ENCODE peak calls at places on chromosomes 13 and 19, in eight cellular contexts. T, K, E, S, O, U, Q and J are unnamed samples.

GRCh38 chr19:55117063-55117635 is 288 bp downstream of the PPP1R12C start:
- DNase-seq in T (no peak), K (no peak), E (no peak), S (no peak), O (peak), U (no peak), Q (no peak), J (peak)

GRCh38 chr13:73177017-73177416 is 118.2 kb downstream of the KLF5 start:
- DNase-seq in T (no peak), K (no peak), E (no peak), S (no peak), O (no peak), U (no peak), Q (no peak), J (no peak)

GRCh38 chr13:76937416-76937815 is 10.9 kb upstream of the ACOD1 start:
- DNase-seq in T (peak), K (no peak), E (no peak), S (no peak), O (no peak), U (peak), Q (peak), J (no peak)

GRCh38 chr13:82720961-82721360 is 1161.3 kb downstream of the SLITRK1 start:
- DNase-seq in T (no peak), K (no peak), E (no peak), S (no peak), O (no peak), U (no peak), Q (no peak), J (no peak)

GRCh38 chr13:70170689-70171088 is 62.4 kb upstream of the KLHL1 start:
- DNase-seq in T (no peak), K (no peak), E (no peak), S (no peak), O (no peak), U (peak), Q (no peak), J (no peak)

GRCh38 chr13:46860734-46861133 is 36.1 kb downstream of the HTR2A start:
- DNase-seq in T (no peak), K (no peak), E (no peak), S (no peak), O (no peak), U (no peak), Q (no peak), J (no peak)

GRCh38 chr19:55091126-55091910 is 15.6 kb downstream of the EPS8L1 start:
- DNase-seq in T (peak), K (no peak), E (no peak), S (no peak), O (no peak), U (no peak), Q (no peak), J (no peak)

GRCh38 chr13:42497798-42498197 is 76.2 kb upstream of the TNFSF11 start:
- DNase-seq in T (peak), K (no peak), E (no peak), S (no peak), O (no peak), U (peak), Q (peak), J (no peak)

GRCh38 chr19:34261335-34262109 is 7.2 kb downstream of the GARRE1 start:
- DNase-seq in T (peak), K (no peak), E (no peak), S (peak), O (no peak), U (no peak), Q (no peak), J (no peak)

GRCh38 chr13:111249637-111250360 is 70.6 kb upstream of the TEX29 start:
- DNase-seq in T (no peak), K (no peak), E (no peak), S (no peak), O (no peak), U (no peak), Q (no peak), J (no peak)
- TF ChIP-seq CTCF in T (no peak), K (no peak), E (no peak), S (no peak), O (no peak), U (no peak), Q (no peak), J (no peak)

DNA sequence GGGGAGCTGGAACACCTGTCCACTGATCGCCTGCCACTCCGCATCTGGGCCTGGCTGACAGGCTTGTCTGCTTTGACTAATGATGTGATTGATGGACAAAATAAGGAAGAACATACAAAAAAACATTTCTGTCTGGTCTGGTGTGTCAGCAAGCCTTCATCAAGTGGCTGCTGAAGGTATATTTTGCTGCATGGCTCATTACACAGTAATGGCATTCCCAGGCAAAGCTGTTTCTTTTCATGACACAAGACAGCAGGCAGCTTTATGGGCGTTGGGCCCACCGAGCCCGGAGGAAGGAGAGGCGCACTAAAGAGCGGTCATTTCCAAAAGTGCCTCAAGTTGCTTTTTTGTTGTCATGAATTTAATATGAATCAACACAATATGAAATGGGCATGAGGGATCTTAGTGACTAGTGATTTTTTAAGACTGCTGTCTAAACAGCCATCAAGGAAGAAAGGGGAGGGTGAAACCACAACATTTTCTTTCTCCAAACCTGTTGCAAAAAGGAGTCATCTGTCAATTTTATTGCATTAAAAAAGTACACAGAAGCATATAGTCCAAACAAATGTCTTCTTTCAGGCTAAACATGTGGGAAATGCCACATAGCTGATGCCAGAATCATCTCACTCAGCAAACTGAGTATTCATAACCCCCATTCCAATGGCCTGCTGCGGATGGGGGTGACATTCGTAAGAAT is 476.6 kb downstream of the ZNF536 start:
- DNase-seq in T (no peak), K (no peak), E (no peak), S (no peak), O (no peak), U (no peak), Q (no peak), J (no peak)
- TF ChIP-seq CTCF in T (no peak), K (no peak), E (no peak), S (no peak), O (no peak), U (no peak), Q (no peak), J (no peak)

GRCh38 chr13:64311948-64312347 is 2896.3 kb upstream of the PCDH20 start:
- DNase-seq in T (no peak), K (no peak), E (no peak), S (no peak), O (no peak), U (no peak), Q (no peak), J (no peak)
- TF ChIP-seq CTCF in T (no peak), K (no peak), E (no peak), S (no peak), O (no peak), U (no peak), Q (no peak), J (no peak)

DNA sequence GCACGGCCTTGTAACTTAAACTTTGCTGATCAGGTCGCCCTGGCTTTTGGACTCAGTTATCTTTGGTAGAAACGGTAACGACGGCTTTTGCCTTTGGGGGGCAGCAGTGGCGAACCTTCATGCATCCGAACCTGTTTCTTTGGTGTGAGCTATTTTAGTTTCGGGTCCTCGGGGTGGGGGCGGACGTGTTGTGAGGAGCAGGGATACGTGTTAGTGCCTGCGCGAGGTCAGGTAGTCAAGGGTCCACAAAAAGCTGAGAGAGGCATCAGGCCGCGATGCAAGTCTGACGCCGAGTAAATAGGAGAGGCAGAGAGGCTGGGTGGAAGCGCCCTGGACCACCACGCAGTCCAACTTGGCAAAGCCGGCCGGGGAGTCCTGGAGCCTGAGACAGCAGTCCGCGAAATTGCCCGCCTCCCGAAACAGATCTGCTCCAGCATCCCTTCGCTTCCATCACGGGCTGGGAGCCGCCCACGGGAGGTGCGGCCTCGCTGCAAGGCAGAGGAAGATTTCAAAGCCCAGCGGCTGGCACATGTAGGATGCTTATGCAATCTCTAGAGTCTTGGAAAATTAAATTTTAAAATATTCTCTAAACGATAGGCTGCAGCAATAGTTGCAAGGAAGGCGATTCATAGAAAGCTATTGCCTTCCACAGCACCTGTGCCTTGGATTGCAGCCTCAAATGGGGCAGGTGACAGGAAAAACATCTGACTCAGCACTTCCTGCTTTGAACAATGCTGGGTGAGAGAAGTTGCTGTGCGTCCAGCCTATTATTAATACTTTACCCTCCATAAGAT is 4.6 kb upstream of the TPP2 start:
- DNase-seq in T (peak), K (peak), E (peak), S (peak), O (peak), U (peak), Q (peak), J (peak)
- TF ChIP-seq CTCF in T (peak), K (peak), E (peak), S (peak), O (peak), U (peak), Q (peak), J (peak)

DNA sequence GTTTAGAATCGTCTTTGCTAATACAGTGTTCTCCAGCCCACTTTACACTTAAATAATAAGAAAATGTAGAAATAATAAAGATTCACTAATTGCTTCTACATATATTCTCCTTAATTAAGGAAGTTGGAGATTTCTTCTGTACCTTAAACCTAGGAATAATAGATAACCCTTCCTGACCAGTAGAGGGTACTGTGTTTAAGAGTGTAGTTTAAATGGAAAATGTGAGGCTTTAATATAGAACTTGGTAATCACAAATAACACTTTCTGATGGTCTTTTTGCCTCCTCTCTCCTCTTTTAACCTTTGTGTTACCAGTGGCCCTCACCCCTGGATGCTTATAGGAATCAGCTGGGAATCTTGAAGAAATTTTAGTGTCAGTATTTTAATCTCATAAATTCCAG is 20.7 kb downstream of the POMP start:
- DNase-seq in T (no peak), K (no peak), E (no peak), S (peak), O (no peak), U (peak), Q (peak), J (no peak)
- TF ChIP-seq CTCF in T (peak), K (no peak), E (peak), S (peak), O (peak), U (peak), Q (peak), J (peak)

DNA sequence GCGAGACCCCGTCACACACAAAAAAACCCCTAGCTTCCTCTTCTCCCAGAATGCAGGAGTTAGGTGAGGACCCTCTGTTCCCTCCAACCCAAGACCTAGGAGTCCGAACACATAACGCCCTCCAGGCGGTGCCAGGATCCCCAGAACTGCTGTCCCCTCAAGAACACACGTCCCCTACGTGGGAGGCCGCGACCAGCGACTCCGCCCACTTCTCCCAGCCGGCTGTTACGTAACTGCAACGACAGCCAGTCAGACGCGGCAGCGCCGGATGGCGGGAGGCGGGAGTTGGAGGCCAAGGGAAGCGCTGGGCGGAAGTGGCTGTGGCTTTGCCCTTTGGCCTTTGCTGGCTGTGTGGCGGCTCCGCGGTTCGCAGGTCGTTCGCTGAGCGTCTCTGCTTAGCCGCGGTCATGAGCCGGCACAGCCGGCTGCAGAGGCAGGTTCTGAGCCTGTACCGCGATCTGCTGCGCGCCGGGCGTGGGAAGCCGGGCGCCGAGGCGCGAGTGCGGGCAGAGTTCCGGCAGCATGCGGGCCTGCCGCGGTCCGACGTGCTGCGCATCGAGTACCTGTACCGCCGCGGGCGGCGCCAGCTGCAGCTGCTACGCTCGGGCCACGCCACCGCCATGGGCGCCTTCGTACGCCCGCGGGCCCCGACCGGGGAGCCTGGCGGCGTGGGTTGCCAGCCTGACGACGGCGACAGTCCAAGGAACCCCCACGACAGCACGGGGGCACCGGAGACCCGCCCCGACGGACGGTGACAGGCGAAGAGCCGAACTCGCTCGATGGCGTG is at the start of gene SDHAF1:
- DNase-seq in T (peak), K (peak), E (peak), S (peak), O (peak), U (peak), Q (peak), J (peak)
- TF ChIP-seq CTCF in T (no peak), K (no peak), E (no peak), S (no peak), O (peak), U (no peak), Q (no peak), J (no peak)

GRCh38 chr19:2096543-2097329 is at the start of gene IZUMO4:
- DNase-seq in T (peak), K (peak), E (peak), S (peak), O (peak), U (peak), Q (peak), J (peak)
- TF ChIP-seq CTCF in T (no peak), K (no peak), E (no peak), S (peak), O (peak), U (peak), Q (peak), J (no peak)